ENCODE peak calls at places on chromosomes 16 and 17, in eight cellular contexts. D is psoas muscle, L is fibroblast of lung, U is BJ, J is transverse colon, A is BE2C, N is sigmoid colon, I is testis. Y is an unnamed sample.
A peak's percentile ranks its signal among the peaks of the same experiment; 100 is the strongest.

GRCh38 chr16:633336-634050 is 2.6 kb downstream of the METTL26 start:
- DNase-seq in D (peak; percentile 52), L (no peak), U (no peak), J (no peak), A (no peak), N (no peak), I (no peak), Y (no peak)

GRCh38 chr16:60091479-60091878 is 1357.4 kb upstream of the GOT2 start:
- DNase-seq in D (no peak), L (no peak), U (no peak), J (no peak), A (no peak), N (no peak), I (no peak), Y (no peak)

GRCh38 chr17:1461193-1461944 is 5.3 kb upstream of the CRK start:
- DNase-seq in D (no peak), L (no peak), U (no peak), J (no peak), A (no peak), N (no peak), I (no peak), Y (no peak)

GRCh38 chr16:13697013-13697412 is 222.9 kb upstream of the ERCC4 start:
- DNase-seq in D (no peak), L (no peak), U (no peak), J (no peak), A (no peak), N (no peak), I (no peak), Y (no peak)

GRCh38 chr17:58327363-58328194 is 1.0 kb downstream of the TSPOAP1 start:
- DNase-seq in D (no peak), L (no peak), U (no peak), J (no peak), A (no peak), N (no peak), I (no peak), Y (no peak)

GRCh38 chr16:49018259-49018931 is 263.2 kb downstream of the CBLN1 start:
- DNase-seq in D (no peak), L (no peak), U (no peak), J (no peak), A (no peak), N (no peak), I (no peak), Y (no peak)

GRCh38 chr17:6507535-6507934 is 48.8 kb downstream of the PITPNM3 start:
- DNase-seq in D (no peak), L (peak; percentile 55), U (peak; percentile 27), J (peak; percentile 54), A (no peak), N (peak; percentile 88), I (no peak), Y (peak; percentile 18)

GRCh38 chr17:19747829-19748806 is at the start of gene ALDH3A1:
- DNase-seq in D (no peak), L (no peak), U (no peak), J (peak; percentile 58), A (no peak), N (no peak), I (peak; percentile 59), Y (no peak)

GRCh38 chr16:86458457-86458777 is 51.9 kb upstream of the FOXF1 start:
- DNase-seq in D (no peak), L (no peak), U (no peak), J (no peak), A (no peak), N (no peak), I (no peak), Y (no peak)

GRCh38 chr17:17467720-17468119 is 9.1 kb upstream of the MED9 start:
- DNase-seq in D (no peak), L (no peak), U (no peak), J (peak; percentile 74), A (no peak), N (no peak), I (peak; percentile 36), Y (no peak)

DNA sequence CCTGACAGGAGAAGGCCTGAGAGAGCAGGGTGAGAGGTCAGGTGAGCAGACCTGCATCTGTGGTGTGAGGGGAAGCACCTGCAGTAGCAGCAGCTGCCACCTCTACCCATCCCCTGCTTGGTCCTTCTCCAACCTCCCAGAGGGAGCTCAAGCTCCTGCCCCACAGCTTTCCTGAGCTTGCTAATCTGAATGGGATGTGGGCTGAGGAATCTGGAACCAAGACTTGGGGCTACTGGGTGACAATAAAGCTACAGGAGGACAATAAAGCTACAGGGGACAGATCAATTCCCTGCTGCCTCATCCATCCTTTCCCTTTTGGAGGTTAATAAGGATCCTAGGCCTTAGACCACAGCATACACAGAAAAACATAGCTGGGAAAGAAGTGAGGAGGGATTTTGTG is 4.9 kb upstream of the TBX4 start:
- DNase-seq in D (no peak), L (no peak), U (no peak), J (no peak), A (no peak), N (no peak), I (no peak), Y (no peak)
- TF ChIP-seq CTCF in D (no peak), L (no peak), U (no peak), J (no peak), A (no peak), N (no peak), I (no peak), Y (no peak)

GRCh38 chr16:84617068-84617630 is 729 bp downstream of the COTL1 start:
- DNase-seq in D (no peak), L (no peak), U (no peak), J (peak; percentile 59), A (no peak), N (peak; percentile 77), I (no peak), Y (no peak)

GRCh38 chr16:84613408-84614071 is 4.3 kb downstream of the COTL1 start:
- DNase-seq in D (no peak), L (no peak), U (no peak), J (no peak), A (no peak), N (no peak), I (no peak), Y (no peak)

GRCh38 chr16:84616515-84616914 is 1.4 kb downstream of the COTL1 start:
- DNase-seq in D (no peak), L (peak; percentile 37), U (no peak), J (peak; percentile 56), A (no peak), N (no peak), I (no peak), Y (no peak)

GRCh38 chr16:84614075-84614474 is 3.8 kb downstream of the COTL1 start:
- DNase-seq in D (no peak), L (no peak), U (no peak), J (no peak), A (peak; percentile 39), N (no peak), I (peak; percentile 76), Y (no peak)

DNA sequence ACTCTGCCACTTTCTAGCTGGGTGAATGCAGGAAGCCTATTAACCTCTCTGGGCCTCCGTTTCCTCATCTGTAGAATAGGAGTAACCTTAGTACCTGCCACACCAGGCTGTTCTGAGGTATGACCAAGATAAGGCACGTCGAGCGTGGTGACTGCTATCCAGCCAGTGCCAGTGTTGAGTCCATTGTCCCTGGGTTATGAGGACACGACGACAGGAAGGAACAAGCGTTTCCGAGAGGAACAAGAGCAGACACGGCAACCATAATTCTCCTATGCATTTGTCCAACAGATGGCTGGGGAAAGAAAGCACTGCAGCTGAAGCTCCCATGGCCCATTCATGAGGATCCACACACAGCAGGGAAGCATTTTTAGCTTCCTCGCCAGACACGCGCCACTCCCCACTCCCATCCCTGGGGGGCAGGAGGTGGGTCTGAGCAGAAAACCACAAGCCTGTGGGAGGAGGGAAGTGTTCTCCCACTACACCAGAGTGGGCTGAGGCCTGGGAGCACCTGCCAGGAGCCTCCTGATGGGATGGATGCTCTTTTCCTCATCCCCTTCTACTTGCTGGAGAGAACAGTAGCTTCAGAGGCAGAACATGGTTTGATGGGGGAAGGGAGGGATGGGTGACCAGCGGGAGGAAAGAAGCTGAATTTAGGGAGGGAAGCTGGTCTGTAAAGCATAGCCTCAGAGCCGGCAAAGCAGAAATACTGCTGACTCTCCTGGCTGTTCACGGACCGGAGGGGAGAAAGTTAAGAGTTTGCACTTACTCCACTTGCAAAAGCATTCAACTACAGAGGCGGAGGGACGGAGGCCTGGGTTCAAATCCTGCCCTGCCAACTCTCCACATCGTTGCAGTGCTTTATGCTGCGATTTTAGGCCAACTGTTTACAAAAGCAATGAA is 2.7 kb downstream of the COTL1 start:
- DNase-seq in D (no peak), L (no peak), U (no peak), J (no peak), A (no peak), N (no peak), I (no peak), Y (no peak)
- H3K4me3 ChIP-seq in D (no peak overlapping the region), L (peak overlapping the region; percentile 1), U (no peak overlapping the region), J (no peak overlapping the region), A (no peak overlapping the region), N (no peak overlapping the region), I (no peak overlapping the region), Y (peak overlapping the region; percentile 89)

GRCh38 chr17:33776903-33777302 is 478.2 kb upstream of the CCL2 start:
- DNase-seq in D (no peak), L (no peak), U (no peak), J (no peak), A (peak; percentile 56), N (no peak), I (no peak), Y (no peak)

GRCh38 chr17:33778505-33779398 is 476.3 kb upstream of the CCL2 start:
- DNase-seq in D (no peak), L (peak; percentile 74), U (peak; percentile 3), J (peak; percentile 30), A (peak; percentile 49), N (no peak), I (peak; percentile 68), Y (peak; percentile 36)

GRCh38 chr17:33777674-33778073 is 477.4 kb upstream of the CCL2 start:
- DNase-seq in D (no peak), L (no peak), U (no peak), J (no peak), A (no peak), N (no peak), I (no peak), Y (no peak)

GRCh38 chr17:33785281-33785680 is 469.8 kb upstream of the CCL2 start:
- DNase-seq in D (no peak), L (no peak), U (no peak), J (no peak), A (no peak), N (no peak), I (no peak), Y (no peak)

DNA sequence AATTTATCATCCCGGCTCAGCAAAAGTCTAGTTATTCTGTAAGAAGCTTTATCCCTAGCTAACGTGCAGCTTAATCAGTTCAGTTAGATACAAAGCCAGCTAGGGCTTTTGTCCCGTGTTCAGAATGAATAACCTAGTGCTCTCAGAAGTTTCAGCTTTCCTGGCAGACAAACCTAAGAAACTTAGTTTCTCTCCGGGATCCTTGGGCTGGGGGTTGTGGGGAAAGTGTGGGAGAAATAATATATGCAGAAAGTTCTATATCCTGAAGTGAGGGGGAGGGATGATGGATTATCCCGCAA is 475.7 kb upstream of the CCL2 start:
- DNase-seq in D (no peak), L (no peak), U (no peak), J (no peak), A (no peak), N (no peak), I (no peak), Y (no peak)
- TF ChIP-seq CTCF in D (no peak), L (no peak), U (no peak), J (no peak), A (no peak), N (no peak), I (no peak), Y (no peak)

DNA sequence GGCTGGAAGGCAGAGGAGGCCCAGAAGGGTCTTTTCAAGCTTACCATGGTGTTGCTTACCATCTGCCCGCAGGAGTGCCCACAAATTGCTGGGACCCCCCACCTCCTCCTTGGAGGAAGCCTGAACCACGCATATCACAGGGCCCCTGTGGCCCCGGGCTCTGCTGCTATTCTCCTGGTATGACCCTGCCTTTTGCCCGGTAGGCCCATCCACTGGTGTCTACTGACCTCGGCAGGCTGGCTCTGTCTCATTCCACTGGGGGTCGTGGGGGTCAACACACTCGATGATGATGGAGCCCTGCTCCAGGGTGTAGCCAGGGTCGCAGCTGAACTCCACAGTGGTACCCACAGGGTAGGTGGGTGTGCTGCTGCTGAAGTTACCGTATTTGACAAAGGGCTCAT is 8.2 kb upstream of the PHF12 start:
- DNase-seq in D (no peak), L (no peak), U (no peak), J (no peak), A (no peak), N (peak; percentile 54), I (no peak), Y (no peak)
- H3K4me3 ChIP-seq in D (no peak overlapping the region), L (no peak overlapping the region), U (no peak overlapping the region), J (no peak overlapping the region), A (no peak overlapping the region), N (no peak overlapping the region), I (no peak overlapping the region), Y (no peak overlapping the region)